ENCODE peak calls at places on chromosome 19, in six cellular contexts. V is GM04503; U is stimulated activated CD4-positive, alpha-beta T cell treated with anti-CD3 and anti-CD28 coated beads, Interleukin-15, amount 100 ng/mL, for 1 hour; B is brain microvascular endothelial cell; F is skeletal muscle cell; E is ovary. J is an unnamed sample.

GRCh38 chr19:29417048-29417447 is 108.7 kb upstream of the VSTM2B start:
- DNase-seq in V (no peak), E (no peak), U (no peak), B (no peak), F (no peak), J (peak; percentile 90)

GRCh38 chr19:17794731-17795494 is at the start of gene B3GNT3:
- DNase-seq in F (no peak), E (peak; percentile 33), V (no peak), U (no peak), B (no peak), J (no peak)

GRCh38 chr19:49851456-49852259 is 699 bp downstream of the PTOV1 start:
- DNase-seq in E (peak; percentile 58), B (no peak), F (no peak), V (no peak), U (no peak), J (no peak)

GRCh38 chr19:5889288-5889971 is 14.2 kb downstream of the NDUFA11 start:
- DNase-seq in U (no peak), E (no peak), F (no peak), V (no peak), B (no peak), J (no peak)

GRCh38 chr19:679418-680286 is 3.5 kb downstream of the FSTL3 start:
- DNase-seq in B (no peak), F (peak; percentile 78), V (no peak), E (peak; percentile 78), U (no peak), J (no peak)

GRCh38 chr19:20273376-20273775 is 106.4 kb downstream of the ZNF486 start:
- DNase-seq in E (no peak), V (no peak), U (no peak), F (no peak), B (no peak), J (no peak)

GRCh38 chr19:50514346-50515167 is 844 bp upstream of the ASPDH start:
- DNase-seq in U (no peak), F (no peak), E (no peak), B (no peak), V (no peak), J (no peak)

GRCh38 chr19:49339364-49340068 is 4.3 kb downstream of the CD37 start:
- DNase-seq in V (no peak), F (peak; percentile 60), E (peak; percentile 88), B (peak; percentile 78), U (no peak), J (peak; percentile 65)

GRCh38 chr19:57620673-57621348 is 6.8 kb downstream of the ZNF134 start:
- DNase-seq in U (no peak), B (no peak), V (no peak), F (no peak), E (no peak), J (no peak)

GRCh38 chr19:17052439-17052838 is 22.8 kb downstream of the HAUS8 start:
- DNase-seq in U (no peak), B (peak; percentile 46), V (no peak), F (no peak), E (no peak), J (no peak)

GRCh38 chr19:28292822-28293500 is 920.0 kb downstream of the UQCRFS1 start:
- DNase-seq in U (no peak), B (no peak), E (no peak), V (no peak), F (no peak), J (no peak)

GRCh38 chr19:325173-325936 is 19.2 kb downstream of the MIER2 start:
- DNase-seq in E (no peak), B (no peak), V (no peak), U (no peak), F (no peak), J (no peak)

GRCh38 chr19:49701271-49701786 is 10.4 kb downstream of the CPT1C start:
- DNase-seq in U (no peak), B (no peak), E (no peak), V (no peak), F (no peak), J (no peak)

GRCh38 chr19:29524201-29524911 is 1.4 kb upstream of the VSTM2B start:
- DNase-seq in B (no peak), E (no peak), V (no peak), U (no peak), F (no peak), J (peak; percentile 14)

GRCh38 chr19:18774107-18774506 is 17.0 kb downstream of the COMP start:
- DNase-seq in V (no peak), F (no peak), B (no peak), E (no peak), U (no peak), J (no peak)

GRCh38 chr19:30403583-30403982 is 31.4 kb downstream of the ZNF536 start:
- DNase-seq in V (no peak), B (no peak), E (no peak), F (no peak), U (no peak), J (no peak)